ENCODE peak calls at places on chromosomes 3 and 15, in nine cellular contexts. K, V, F, R, L, C, Y, T and P are unnamed samples.

GRCh38 chr3:141644931-141645330 is 93.2 kb upstream of the RNF7 start:
- DNase-seq in K (peak; percentile 70), V (peak; percentile 67), F (peak; percentile 90), R (peak; percentile 85), L (peak; percentile 87), C (peak; percentile 34), Y (peak; percentile 87), T (peak; percentile 63), P (peak; percentile 74)

GRCh38 chr3:9125278-9125951 is 124.0 kb downstream of the SRGAP3 start:
- DNase-seq in K (no peak), V (no peak), F (no peak), R (no peak), L (no peak), C (no peak), Y (no peak), T (no peak), P (no peak)

GRCh38 chr3:58994746-58995330 is 55.0 kb downstream of the CFAP20DC start:
- DNase-seq in K (peak; percentile 67), V (peak; percentile 39), F (no peak), R (no peak), L (peak; percentile 18), C (no peak), Y (no peak), T (peak; percentile 5), P (peak; percentile 12)

GRCh38 chr15:31977812-31978662 is 52.3 kb upstream of the CHRNA7 start:
- DNase-seq in K (peak; percentile 69), V (peak; percentile 16), F (peak; percentile 45), R (peak; percentile 73), L (peak; percentile 69), C (no peak), Y (no peak), T (no peak), P (peak; percentile 77)

GRCh38 chr15:27535445-27536129 is 563.5 kb downstream of the OCA2 start:
- DNase-seq in K (no peak), V (no peak), F (no peak), R (no peak), L (no peak), C (no peak), Y (no peak), T (no peak), P (no peak)

GRCh38 chr3:128318275-128318920 is 148.3 kb downstream of the DNAJB8 start:
- DNase-seq in K (no peak), V (no peak), F (peak; percentile 13), R (peak; percentile 15), L (no peak), C (no peak), Y (peak; percentile 33), T (no peak), P (no peak)

GRCh38 chr3:46660543-46661523 is 32.6 kb downstream of the ALS2CL start:
- DNase-seq in K (no peak), V (no peak), F (no peak), R (peak; percentile 19), L (no peak), C (no peak), Y (peak; percentile 54), T (no peak), P (no peak)

GRCh38 chr3:40869939-40870338 is 329.4 kb upstream of the CTNNB1 start:
- DNase-seq in K (no peak), V (no peak), F (no peak), R (no peak), L (no peak), C (no peak), Y (no peak), T (no peak), P (no peak)

GRCh38 chr3:115518100-115518852 is 105.0 kb upstream of the GAP43 start:
- DNase-seq in K (peak; percentile 14), V (no peak), F (no peak), R (no peak), L (no peak), C (no peak), Y (no peak), T (no peak), P (no peak)

GRCh38 chr3:9915252-9916141 is 1.4 kb upstream of the IL17RC start:
- DNase-seq in K (no peak), V (peak; percentile 36), F (peak; percentile 74), R (peak; percentile 76), L (peak; percentile 77), C (peak; percentile 77), Y (peak; percentile 91), T (no peak), P (no peak)

GRCh38 chr3:16512435-16513140 is 911 bp downstream of the RFTN1 start:
- DNase-seq in K (no peak), V (no peak), F (peak; percentile 61), R (peak; percentile 26), L (peak; percentile 29), C (peak; percentile 39), Y (peak; percentile 69), T (no peak), P (no peak)

GRCh38 chr15:74302821-74303359 is 64.6 kb downstream of the CYP11A1 start:
- DNase-seq in K (peak; percentile 38), V (peak; percentile 11), F (no peak), R (peak; percentile 46), L (peak; percentile 32), C (peak; percentile 44), Y (peak; percentile 46), T (peak; percentile 47), P (peak; percentile 51)

GRCh38 chr15:83282859-83283812 is 1.3 kb downstream of the BNC1 start:
- DNase-seq in K (no peak), V (no peak), F (no peak), R (no peak), L (no peak), C (no peak), Y (no peak), T (no peak), P (no peak)

GRCh38 chr3:14452676-14453367 is 50.4 kb downstream of the SLC6A6 start:
- DNase-seq in K (peak; percentile 88), V (no peak), F (peak; percentile 69), R (peak; percentile 94), L (peak; percentile 89), C (peak; percentile 96), Y (peak; percentile 98), T (no peak), P (no peak)

GRCh38 chr3:14450506-14450905 is 48.1 kb downstream of the SLC6A6 start:
- DNase-seq in K (no peak), V (no peak), F (no peak), R (no peak), L (no peak), C (no peak), Y (no peak), T (no peak), P (no peak)

GRCh38 chr3:14453368-14453710 is 50.9 kb downstream of the SLC6A6 start:
- DNase-seq in K (no peak), V (no peak), F (no peak), R (no peak), L (no peak), C (no peak), Y (no peak), T (no peak), P (no peak)

GRCh38 chr3:14450922-14451606 is 48.7 kb downstream of the SLC6A6 start:
- DNase-seq in K (no peak), V (no peak), F (no peak), R (no peak), L (no peak), C (no peak), Y (no peak), T (no peak), P (no peak)

DNA sequence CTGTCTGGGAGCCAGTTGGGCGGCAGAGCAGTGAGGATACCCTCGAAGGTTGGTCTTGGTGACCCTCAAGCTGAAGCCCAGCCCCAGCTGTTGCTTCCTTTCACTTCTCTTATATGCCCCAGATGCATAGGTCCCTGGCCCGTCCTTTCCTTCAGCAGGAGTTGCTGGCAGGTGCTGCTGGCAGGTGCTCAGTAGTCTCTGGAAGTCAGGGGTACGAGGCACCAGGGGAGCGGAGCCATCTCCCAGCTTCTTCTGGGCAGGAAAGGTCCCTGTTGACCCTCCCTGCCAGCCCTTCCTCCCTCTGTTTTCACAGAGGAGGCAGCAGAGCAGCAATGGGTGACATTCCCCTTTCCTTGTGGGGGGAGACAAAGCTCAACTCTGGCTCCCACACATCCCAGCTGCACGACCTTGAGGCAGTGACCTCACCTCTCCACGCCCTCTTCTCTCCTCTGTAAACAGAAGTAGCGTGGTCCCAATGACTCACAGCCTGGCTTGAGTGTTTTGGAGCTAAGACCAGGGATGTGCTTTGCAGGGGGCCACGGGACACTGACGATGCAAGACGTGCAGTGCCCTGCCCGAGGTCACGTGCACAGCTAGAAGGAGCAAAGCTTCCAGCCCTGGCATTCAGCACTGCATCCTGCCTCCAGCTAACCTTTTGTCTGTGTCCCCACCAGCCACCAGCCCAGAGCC is 49.6 kb downstream of the SLC6A6 start:
- DNase-seq in K (peak; percentile 93), V (peak; percentile 76), F (peak; percentile 37), R (peak; percentile 41), L (peak; percentile 51), C (peak; percentile 93), Y (peak; percentile 94), T (no peak), P (no peak)
- TF ChIP-seq EP300 in K (peak; percentile 58), V (no peak), F (no peak), R (no peak), L (no peak), C (no peak), Y (no peak), T (no peak), P (no peak)

GRCh38 chr3:97763586-97764148 is 891 bp upstream of the ARL6 start:
- DNase-seq in K (peak; percentile 0), V (no peak), F (no peak), R (no peak), L (no peak), C (no peak), Y (no peak), T (no peak), P (peak; percentile 2)
- TF ChIP-seq EP300 in K (no peak), V (no peak), F (no peak), R (no peak), L (no peak), C (no peak), Y (no peak), T (no peak), P (no peak)

DNA sequence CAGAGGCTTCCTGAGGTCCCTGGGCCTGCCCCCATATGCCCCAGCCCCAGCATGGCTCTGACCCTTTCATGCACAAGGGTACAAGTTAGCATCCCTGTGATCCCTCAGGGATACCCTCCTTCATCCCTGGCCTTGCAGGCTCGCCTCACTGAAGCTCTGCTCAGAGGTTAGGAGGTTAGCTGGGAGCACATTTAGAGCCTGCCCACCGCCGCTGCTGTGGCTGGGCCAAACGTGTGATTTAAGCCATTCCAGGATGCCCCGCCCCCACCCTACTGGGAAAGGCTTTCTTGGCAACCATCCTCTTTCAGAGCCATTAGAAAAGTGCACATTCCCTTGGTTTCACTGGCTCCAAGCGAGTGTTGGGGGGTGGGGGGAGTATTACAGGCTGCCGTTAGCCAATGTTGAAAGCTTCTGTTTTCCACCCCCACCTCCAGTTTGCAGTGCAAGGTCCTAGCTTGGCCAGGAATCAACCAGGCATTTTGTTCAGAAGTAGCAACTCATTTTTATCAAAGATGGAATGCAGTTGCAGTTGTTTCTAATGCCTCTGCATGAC is 6.3 kb upstream of the HES1 start:
- DNase-seq in K (no peak), V (peak; percentile 80), F (no peak), R (no peak), L (peak; percentile 44), C (peak; percentile 43), Y (peak; percentile 20), T (no peak), P (no peak)
- TF ChIP-seq EP300 in K (no peak), V (no peak), F (no peak), R (no peak), L (no peak), C (no peak), Y (no peak), T (no peak), P (no peak)

DNA sequence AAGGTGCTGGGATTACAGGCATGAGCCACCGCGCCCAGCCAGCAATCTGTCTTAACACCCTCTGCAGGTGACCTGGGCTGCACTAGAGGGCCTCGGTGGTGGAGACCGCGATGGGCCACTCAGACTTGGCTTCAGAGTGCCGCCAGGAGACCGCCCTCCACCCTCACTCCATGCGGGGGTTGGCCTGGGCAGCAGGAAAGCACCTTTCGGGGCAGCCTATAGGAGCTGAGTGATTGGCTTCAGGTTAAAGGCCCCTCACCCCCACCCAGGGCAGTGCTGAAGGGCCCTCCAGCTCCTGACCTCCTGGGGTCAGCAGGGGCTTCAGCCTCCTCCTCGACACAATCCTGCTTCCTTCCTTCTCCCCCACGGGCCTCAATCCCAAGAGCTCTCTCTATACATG is 225.5 kb downstream of the XXYLT1 start:
- DNase-seq in K (no peak), V (no peak), F (no peak), R (peak; percentile 21), L (no peak), C (no peak), Y (peak; percentile 60), T (no peak), P (no peak)
- TF ChIP-seq EP300 in K (no peak), V (no peak), F (no peak), R (no peak), L (no peak), C (no peak), Y (no peak), T (no peak), P (no peak)